ENCODE peak calls at places on chromosomes 7 and 10, in ten cellular contexts. One of them, this sample, is unnamed.
A peak's percentile ranks its signal among the peaks of the same experiment; 100 is the strongest.

GRCh38 chr7:120089968-120090367 is 183.0 kb upstream of the KCND2 start:
- DNase-seq in breast epithelium: no peak
- DNase-seq in aorta: no peak
- DNase-seq in sigmoid colon: no peak
- DNase-seq in Panc1: no peak
- DNase-seq in cardiac muscle cell: peak; percentile 49
- DNase-seq in mucosa of descending colon: no peak
- DNase-seq in CD4-positive, CD25-positive, alpha-beta regulatory T cell: no peak
- DNase-seq in small intestine: no peak
- DNase-seq in heart right ventricle: no peak
- DNase-seq in this sample: no peak

GRCh38 chr7:110905773-110906566 is 185.0 kb upstream of the LRRN3 start:
- DNase-seq in breast epithelium: no peak
- DNase-seq in aorta: no peak
- DNase-seq in sigmoid colon: no peak
- DNase-seq in Panc1: no peak
- DNase-seq in cardiac muscle cell: no peak
- DNase-seq in mucosa of descending colon: no peak
- DNase-seq in CD4-positive, CD25-positive, alpha-beta regulatory T cell: no peak
- DNase-seq in small intestine: no peak
- DNase-seq in heart right ventricle: no peak
- DNase-seq in this sample: no peak

GRCh38 chr7:158707610-158708009 is 3.0 kb upstream of the NCAPG2 start:
- DNase-seq in breast epithelium: no peak
- DNase-seq in aorta: no peak
- DNase-seq in sigmoid colon: no peak
- DNase-seq in Panc1: no peak
- DNase-seq in cardiac muscle cell: no peak
- DNase-seq in mucosa of descending colon: no peak
- DNase-seq in CD4-positive, CD25-positive, alpha-beta regulatory T cell: no peak
- DNase-seq in small intestine: no peak
- DNase-seq in heart right ventricle: no peak
- DNase-seq in this sample: peak; percentile 67

GRCh38 chr7:78007231-78007630 is 208.7 kb downstream of the PHTF2 start:
- DNase-seq in breast epithelium: no peak
- DNase-seq in aorta: no peak
- DNase-seq in sigmoid colon: no peak
- DNase-seq in Panc1: no peak
- DNase-seq in cardiac muscle cell: no peak
- DNase-seq in mucosa of descending colon: no peak
- DNase-seq in CD4-positive, CD25-positive, alpha-beta regulatory T cell: no peak
- DNase-seq in small intestine: no peak
- DNase-seq in heart right ventricle: no peak
- DNase-seq in this sample: no peak

GRCh38 chr7:43869898-43870240 is 552 bp upstream of the MRPS24 start:
- DNase-seq in breast epithelium: no peak
- DNase-seq in aorta: no peak
- DNase-seq in sigmoid colon: peak; percentile 85
- DNase-seq in Panc1: no peak
- DNase-seq in cardiac muscle cell: peak; percentile 83
- DNase-seq in mucosa of descending colon: peak; percentile 25
- DNase-seq in CD4-positive, CD25-positive, alpha-beta regulatory T cell: no peak
- DNase-seq in small intestine: no peak
- DNase-seq in heart right ventricle: no peak
- DNase-seq in this sample: no peak

GRCh38 chr7:2812831-2813230 is 31.3 kb downstream of the GNA12 start:
- DNase-seq in breast epithelium: no peak
- DNase-seq in aorta: no peak
- DNase-seq in sigmoid colon: peak; percentile 63
- DNase-seq in Panc1: no peak
- DNase-seq in cardiac muscle cell: no peak
- DNase-seq in mucosa of descending colon: no peak
- DNase-seq in CD4-positive, CD25-positive, alpha-beta regulatory T cell: no peak
- DNase-seq in small intestine: no peak
- DNase-seq in heart right ventricle: no peak
- DNase-seq in this sample: no peak

GRCh38 chr7:153886506-153887391 is 165.4 kb upstream of the DPP6 start:
- DNase-seq in breast epithelium: no peak
- DNase-seq in aorta: peak; percentile 72
- DNase-seq in sigmoid colon: peak; percentile 63
- DNase-seq in Panc1: no peak
- DNase-seq in cardiac muscle cell: no peak
- DNase-seq in mucosa of descending colon: no peak
- DNase-seq in CD4-positive, CD25-positive, alpha-beta regulatory T cell: no peak
- DNase-seq in small intestine: no peak
- DNase-seq in heart right ventricle: no peak
- DNase-seq in this sample: no peak

GRCh38 chr10:121296856-121297255 is 301.4 kb downstream of the FGFR2 start:
- DNase-seq in breast epithelium: no peak
- DNase-seq in aorta: no peak
- DNase-seq in sigmoid colon: no peak
- DNase-seq in Panc1: no peak
- DNase-seq in cardiac muscle cell: no peak
- DNase-seq in mucosa of descending colon: no peak
- DNase-seq in CD4-positive, CD25-positive, alpha-beta regulatory T cell: no peak
- DNase-seq in small intestine: no peak
- DNase-seq in heart right ventricle: no peak
- DNase-seq in this sample: no peak

GRCh38 chr7:116393654-116394053 is 105.9 kb upstream of the CAV2 start:
- DNase-seq in breast epithelium: no peak
- DNase-seq in aorta: no peak
- DNase-seq in sigmoid colon: no peak
- DNase-seq in Panc1: no peak
- DNase-seq in cardiac muscle cell: peak; percentile 32
- DNase-seq in mucosa of descending colon: no peak
- DNase-seq in CD4-positive, CD25-positive, alpha-beta regulatory T cell: no peak
- DNase-seq in small intestine: no peak
- DNase-seq in heart right ventricle: peak; percentile 36
- DNase-seq in this sample: no peak

GRCh38 chr7:8582723-8583122 is 149.3 kb downstream of the NXPH1 start:
- DNase-seq in breast epithelium: no peak
- DNase-seq in aorta: no peak
- DNase-seq in sigmoid colon: no peak
- DNase-seq in Panc1: no peak
- DNase-seq in cardiac muscle cell: no peak
- DNase-seq in mucosa of descending colon: no peak
- DNase-seq in CD4-positive, CD25-positive, alpha-beta regulatory T cell: no peak
- DNase-seq in small intestine: no peak
- DNase-seq in heart right ventricle: no peak
- DNase-seq in this sample: no peak

GRCh38 chr7:101911800-101912705 is 94.6 kb downstream of the CUX1 start:
- DNase-seq in breast epithelium: no peak
- DNase-seq in aorta: peak; percentile 65
- DNase-seq in sigmoid colon: peak; percentile 97
- DNase-seq in Panc1: no peak
- DNase-seq in cardiac muscle cell: peak; percentile 95
- DNase-seq in mucosa of descending colon: no peak
- DNase-seq in CD4-positive, CD25-positive, alpha-beta regulatory T cell: no peak
- DNase-seq in small intestine: no peak
- DNase-seq in heart right ventricle: peak; percentile 53
- DNase-seq in this sample: no peak

GRCh38 chr10:24723386-24723787 is 300 bp downstream of the ARHGAP21 start:
- DNase-seq in breast epithelium: no peak
- DNase-seq in aorta: no peak
- DNase-seq in sigmoid colon: peak; percentile 66
- DNase-seq in Panc1: no peak
- DNase-seq in cardiac muscle cell: peak; percentile 52
- DNase-seq in mucosa of descending colon: peak; percentile 39
- DNase-seq in CD4-positive, CD25-positive, alpha-beta regulatory T cell: peak; percentile 10
- DNase-seq in small intestine: peak; percentile 29
- DNase-seq in heart right ventricle: no peak
- DNase-seq in this sample: no peak

GRCh38 chr10:112208981-112209380 is 25.4 kb upstream of the GPAM start:
- DNase-seq in breast epithelium: no peak
- DNase-seq in aorta: no peak
- DNase-seq in sigmoid colon: no peak
- DNase-seq in Panc1: no peak
- DNase-seq in cardiac muscle cell: no peak
- DNase-seq in mucosa of descending colon: no peak
- DNase-seq in CD4-positive, CD25-positive, alpha-beta regulatory T cell: no peak
- DNase-seq in small intestine: no peak
- DNase-seq in heart right ventricle: no peak
- DNase-seq in this sample: no peak

GRCh38 chr10:131845505-131846223 is 55.1 kb upstream of the PPP2R2D start:
- DNase-seq in breast epithelium: peak; percentile 37
- DNase-seq in aorta: peak; percentile 60
- DNase-seq in sigmoid colon: no peak
- DNase-seq in Panc1: no peak
- DNase-seq in cardiac muscle cell: no peak
- DNase-seq in mucosa of descending colon: no peak
- DNase-seq in CD4-positive, CD25-positive, alpha-beta regulatory T cell: no peak
- DNase-seq in small intestine: no peak
- DNase-seq in heart right ventricle: no peak
- DNase-seq in this sample: no peak

GRCh38 chr10:44939691-44940401 is 19.8 kb upstream of the RASSF4 start:
- DNase-seq in breast epithelium: no peak
- DNase-seq in aorta: no peak
- DNase-seq in sigmoid colon: peak; percentile 13
- DNase-seq in Panc1: no peak
- DNase-seq in cardiac muscle cell: peak; percentile 55
- DNase-seq in mucosa of descending colon: no peak
- DNase-seq in CD4-positive, CD25-positive, alpha-beta regulatory T cell: no peak
- DNase-seq in small intestine: peak; percentile 70
- DNase-seq in heart right ventricle: no peak
- DNase-seq in this sample: no peak

GRCh38 chr10:124971276-124971675 is 29.4 kb downstream of the ZRANB1 start:
- DNase-seq in breast epithelium: no peak
- DNase-seq in aorta: no peak
- DNase-seq in sigmoid colon: no peak
- DNase-seq in Panc1: no peak
- DNase-seq in cardiac muscle cell: peak; percentile 10
- DNase-seq in mucosa of descending colon: no peak
- DNase-seq in CD4-positive, CD25-positive, alpha-beta regulatory T cell: no peak
- DNase-seq in small intestine: no peak
- DNase-seq in heart right ventricle: no peak
- DNase-seq in this sample: no peak
- H3K36me3 ChIP-seq in breast epithelium: no peaks in the 10 kb centered on the region
- H3K36me3 ChIP-seq in aorta: no peaks in the 10 kb centered on the region
- H3K36me3 ChIP-seq in sigmoid colon: peaks cover 60% of the 10 kb centered on the region
- H3K36me3 ChIP-seq in Panc1: peaks cover 15% of the 10 kb centered on the region
- H3K36me3 ChIP-seq in cardiac muscle cell: peaks cover 24% of the 10 kb centered on the region
- H3K36me3 ChIP-seq in mucosa of descending colon: no peaks in the 10 kb centered on the region
- H3K36me3 ChIP-seq in CD4-positive, CD25-positive, alpha-beta regulatory T cell: peaks cover 63% of the 10 kb centered on the region
- H3K36me3 ChIP-seq in small intestine: no peaks in the 10 kb centered on the region
- H3K36me3 ChIP-seq in heart right ventricle: peaks cover 85% of the 10 kb centered on the region
- H3K36me3 ChIP-seq in this sample: peaks cover 39% of the 10 kb centered on the region

GRCh38 chr7:75984130-75985008 is 10.0 kb downstream of the TMEM120A start:
- DNase-seq in breast epithelium: no peak
- DNase-seq in aorta: no peak
- DNase-seq in sigmoid colon: no peak
- DNase-seq in Panc1: no peak
- DNase-seq in cardiac muscle cell: no peak
- DNase-seq in mucosa of descending colon: no peak
- DNase-seq in CD4-positive, CD25-positive, alpha-beta regulatory T cell: no peak
- DNase-seq in small intestine: no peak
- DNase-seq in heart right ventricle: no peak
- DNase-seq in this sample: no peak
- H3K36me3 ChIP-seq in breast epithelium: peaks cover 24% of the 10 kb centered on the region
- H3K36me3 ChIP-seq in aorta: no peaks in the 10 kb centered on the region
- H3K36me3 ChIP-seq in sigmoid colon: peaks cover 90% of the 10 kb centered on the region
- H3K36me3 ChIP-seq in Panc1: no peaks in the 10 kb centered on the region
- H3K36me3 ChIP-seq in cardiac muscle cell: no peaks in the 10 kb centered on the region
- H3K36me3 ChIP-seq in mucosa of descending colon: peaks cover 5% of the 10 kb centered on the region
- H3K36me3 ChIP-seq in CD4-positive, CD25-positive, alpha-beta regulatory T cell: peaks cover 41% of the 10 kb centered on the region
- H3K36me3 ChIP-seq in small intestine: peaks cover 10% of the 10 kb centered on the region
- H3K36me3 ChIP-seq in heart right ventricle: peaks cover 90% of the 10 kb centered on the region
- H3K36me3 ChIP-seq in this sample: no peaks in the 10 kb centered on the region

GRCh38 chr7:75981450-75982305 is 12.7 kb downstream of the TMEM120A start:
- DNase-seq in breast epithelium: no peak
- DNase-seq in aorta: no peak
- DNase-seq in sigmoid colon: peak; percentile 67
- DNase-seq in Panc1: no peak
- DNase-seq in cardiac muscle cell: no peak
- DNase-seq in mucosa of descending colon: no peak
- DNase-seq in CD4-positive, CD25-positive, alpha-beta regulatory T cell: no peak
- DNase-seq in small intestine: no peak
- DNase-seq in heart right ventricle: no peak
- DNase-seq in this sample: no peak

GRCh38 chr7:75979361-75980125 is 14.9 kb downstream of the TMEM120A start:
- DNase-seq in breast epithelium: no peak
- DNase-seq in aorta: no peak
- DNase-seq in sigmoid colon: no peak
- DNase-seq in Panc1: no peak
- DNase-seq in cardiac muscle cell: no peak
- DNase-seq in mucosa of descending colon: no peak
- DNase-seq in CD4-positive, CD25-positive, alpha-beta regulatory T cell: no peak
- DNase-seq in small intestine: no peak
- DNase-seq in heart right ventricle: no peak
- DNase-seq in this sample: no peak

GRCh38 chr7:75982306-75983064 is 11.9 kb downstream of the TMEM120A start:
- DNase-seq in breast epithelium: no peak
- DNase-seq in aorta: no peak
- DNase-seq in sigmoid colon: peak; percentile 56
- DNase-seq in Panc1: no peak
- DNase-seq in cardiac muscle cell: no peak
- DNase-seq in mucosa of descending colon: no peak
- DNase-seq in CD4-positive, CD25-positive, alpha-beta regulatory T cell: no peak
- DNase-seq in small intestine: no peak
- DNase-seq in heart right ventricle: no peak
- DNase-seq in this sample: no peak

GRCh38 chr7:75980126-75980864 is 14.1 kb downstream of the TMEM120A start:
- DNase-seq in breast epithelium: no peak
- DNase-seq in aorta: no peak
- DNase-seq in sigmoid colon: no peak
- DNase-seq in Panc1: no peak
- DNase-seq in cardiac muscle cell: no peak
- DNase-seq in mucosa of descending colon: peak; percentile 96
- DNase-seq in CD4-positive, CD25-positive, alpha-beta regulatory T cell: no peak
- DNase-seq in small intestine: peak; percentile 97
- DNase-seq in heart right ventricle: peak; percentile 47
- DNase-seq in this sample: no peak

GRCh38 chr7:75980865-75981449 is 13.4 kb downstream of the TMEM120A start:
- DNase-seq in breast epithelium: no peak
- DNase-seq in aorta: no peak
- DNase-seq in sigmoid colon: no peak
- DNase-seq in Panc1: no peak
- DNase-seq in cardiac muscle cell: no peak
- DNase-seq in mucosa of descending colon: no peak
- DNase-seq in CD4-positive, CD25-positive, alpha-beta regulatory T cell: no peak
- DNase-seq in small intestine: no peak
- DNase-seq in heart right ventricle: no peak
- DNase-seq in this sample: no peak
- H3K36me3 ChIP-seq in breast epithelium: peaks cover 15% of the 10 kb centered on the region
- H3K36me3 ChIP-seq in aorta: no peaks in the 10 kb centered on the region
- H3K36me3 ChIP-seq in sigmoid colon: peaks cover 69% of the 10 kb centered on the region
- H3K36me3 ChIP-seq in Panc1: no peaks in the 10 kb centered on the region
- H3K36me3 ChIP-seq in cardiac muscle cell: no peaks in the 10 kb centered on the region
- H3K36me3 ChIP-seq in mucosa of descending colon: peaks cover 5% of the 10 kb centered on the region
- H3K36me3 ChIP-seq in CD4-positive, CD25-positive, alpha-beta regulatory T cell: peaks cover 22% of the 10 kb centered on the region
- H3K36me3 ChIP-seq in small intestine: peaks cover 6% of the 10 kb centered on the region
- H3K36me3 ChIP-seq in heart right ventricle: peaks cover 77% of the 10 kb centered on the region
- H3K36me3 ChIP-seq in this sample: no peaks in the 10 kb centered on the region

DNA sequence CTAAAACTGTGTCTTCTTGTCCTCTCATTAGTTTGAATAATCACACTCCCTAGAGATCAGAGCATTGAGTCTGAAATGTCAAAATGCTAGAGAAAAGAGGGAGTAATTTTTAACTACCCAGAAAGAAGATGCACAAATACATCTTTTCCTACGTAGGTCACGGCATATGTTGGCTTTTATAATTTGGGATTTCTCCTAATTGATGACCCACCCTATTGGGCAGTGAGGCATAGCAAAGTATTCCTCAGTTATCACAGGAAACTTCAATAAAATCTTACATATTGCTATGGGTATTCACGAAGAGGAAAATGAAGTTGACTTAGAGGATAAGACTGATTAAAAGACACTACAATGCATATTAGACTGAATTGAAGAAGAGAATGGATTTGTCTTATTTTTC is 25.4 kb downstream of the ARMC10 start:
- DNase-seq in breast epithelium: no peak
- DNase-seq in aorta: no peak
- DNase-seq in sigmoid colon: no peak
- DNase-seq in Panc1: no peak
- DNase-seq in cardiac muscle cell: no peak
- DNase-seq in mucosa of descending colon: no peak
- DNase-seq in CD4-positive, CD25-positive, alpha-beta regulatory T cell: no peak
- DNase-seq in small intestine: no peak
- DNase-seq in heart right ventricle: no peak
- DNase-seq in this sample: no peak
- H3K36me3 ChIP-seq in breast epithelium: no peaks in the 10 kb centered on the region
- H3K36me3 ChIP-seq in aorta: peaks cover 5% of the 10 kb centered on the region
- H3K36me3 ChIP-seq in sigmoid colon: peaks cover 75% of the 10 kb centered on the region
- H3K36me3 ChIP-seq in Panc1: peaks cover 15% of the 10 kb centered on the region
- H3K36me3 ChIP-seq in cardiac muscle cell: peaks cover 29% of the 10 kb centered on the region
- H3K36me3 ChIP-seq in mucosa of descending colon: no peaks in the 10 kb centered on the region
- H3K36me3 ChIP-seq in CD4-positive, CD25-positive, alpha-beta regulatory T cell: peaks cover 39% of the 10 kb centered on the region
- H3K36me3 ChIP-seq in small intestine: no peaks in the 10 kb centered on the region
- H3K36me3 ChIP-seq in heart right ventricle: peaks cover 82% of the 10 kb centered on the region
- H3K36me3 ChIP-seq in this sample: peaks cover 34% of the 10 kb centered on the region